ENCODE peak calls at places on chromosome 14, in four cellular contexts. I is sigmoid colon, K is HepG2, R is GM23338. O is an unnamed sample.

GRCh38 chr14:33280646-33281045 is 342.0 kb downstream of the NPAS3 start:
- DNase-seq in I (no peak), K (no peak), R (no peak), O (no peak)

GRCh38 chr14:72613196-72613974 is 280.5 kb downstream of the DPF3 start:
- DNase-seq in I (no peak), K (no peak), R (no peak), O (no peak)

GRCh38 chr14:51846631-51847488 is 13.6 kb upstream of the GNG2 start:
- DNase-seq in I (peak; percentile 68), K (no peak), R (peak; percentile 93), O (no peak)

GRCh38 chr14:95341564-95341963 is 21.9 kb upstream of the CLMN start:
- DNase-seq in I (no peak), K (no peak), R (no peak), O (no peak)

GRCh38 chr14:49497725-49498348 is 88.3 kb downstream of the RPS29 start:
- DNase-seq in I (no peak), K (peak; percentile 70), R (peak; percentile 94), O (peak; percentile 72)

GRCh38 chr14:73457050-73457934 is 1.1 kb downstream of the NUMB start:
- DNase-seq in I (peak; percentile 80), K (no peak), R (peak; percentile 66), O (no peak)

GRCh38 chr14:105315211-105315721 is 718 bp downstream of the PACS2 start:
- DNase-seq in I (no peak), K (peak; percentile 41), R (peak; percentile 67), O (peak; percentile 27)

GRCh38 chr14:98957211-98958047 is 314.6 kb downstream of the BCL11B start:
- DNase-seq in I (peak; percentile 86), K (no peak), R (no peak), O (no peak)

GRCh38 chr14:80095623-80096022 is 115.7 kb downstream of the DIO2 start:
- DNase-seq in I (no peak), K (no peak), R (no peak), O (no peak)

GRCh38 chr14:67166450-67166853 is 22.8 kb upstream of the GARIN2 start:
- DNase-seq in I (no peak), K (no peak), R (peak; percentile 78), O (peak; percentile 24)

GRCh38 chr14:85917631-85918030 is 387.7 kb downstream of the FLRT2 start:
- DNase-seq in I (no peak), K (no peak), R (no peak), O (no peak)

GRCh38 chr14:61561657-61562276 is 133.5 kb upstream of the HIF1A start:
- DNase-seq in I (peak; percentile 83), K (peak; percentile 94), R (peak; percentile 36), O (peak; percentile 82)

GRCh38 chr14:75401356-75401755 is 26.5 kb upstream of the JDP2 start:
- DNase-seq in I (peak; percentile 80), K (no peak), R (peak; percentile 70), O (no peak)

GRCh38 chr14:79332504-79333197 is 878.7 kb downstream of the DIO2 start:
- DNase-seq in I (no peak), K (no peak), R (peak; percentile 39), O (no peak)

GRCh38 chr14:64906022-64906421 is 8.2 kb upstream of the CHURC1 start:
- DNase-seq in I (no peak), K (no peak), R (no peak), O (no peak)

GRCh38 chr14:30874120-30874998 is at the start of gene COCH:
- DNase-seq in I (no peak), K (peak; percentile 71), R (peak; percentile 74), O (peak; percentile 4)

GRCh38 chr14:79584679-79585078 is 626.6 kb downstream of the DIO2 start:
- DNase-seq in I (no peak), K (no peak), R (no peak), O (no peak)

GRCh38 chr14:32202468-32202865 is 602 bp downstream of the RNU6-8 start:
- DNase-seq in I (no peak), K (peak; percentile 60), R (peak; percentile 28), O (no peak)

GRCh38 chr14:95256011-95256775 is 63.5 kb downstream of the CLMN start:
- DNase-seq in I (no peak), K (no peak), R (no peak), O (no peak)

GRCh38 chr14:60575008-60575407 is 66.1 kb downstream of the SIX6 start:
- DNase-seq in I (no peak), K (no peak), R (no peak), O (no peak)

GRCh38 chr14:35401853-35402252 is 2.7 kb downstream of the NFKBIA start:
- DNase-seq in I (peak; percentile 75), K (no peak), R (no peak), O (no peak)

GRCh38 chr14:35402323-35403084 is 2.0 kb downstream of the NFKBIA start:
- DNase-seq in I (peak; percentile 79), K (no peak), R (no peak), O (no peak)

GRCh38 chr14:35401422-35401729 is 3.2 kb downstream of the NFKBIA start:
- DNase-seq in I (no peak), K (no peak), R (no peak), O (no peak)

GRCh38 chr14:35399083-35399807 is 5.3 kb downstream of the NFKBIA start:
- DNase-seq in I (no peak), K (no peak), R (no peak), O (no peak)

DNA sequence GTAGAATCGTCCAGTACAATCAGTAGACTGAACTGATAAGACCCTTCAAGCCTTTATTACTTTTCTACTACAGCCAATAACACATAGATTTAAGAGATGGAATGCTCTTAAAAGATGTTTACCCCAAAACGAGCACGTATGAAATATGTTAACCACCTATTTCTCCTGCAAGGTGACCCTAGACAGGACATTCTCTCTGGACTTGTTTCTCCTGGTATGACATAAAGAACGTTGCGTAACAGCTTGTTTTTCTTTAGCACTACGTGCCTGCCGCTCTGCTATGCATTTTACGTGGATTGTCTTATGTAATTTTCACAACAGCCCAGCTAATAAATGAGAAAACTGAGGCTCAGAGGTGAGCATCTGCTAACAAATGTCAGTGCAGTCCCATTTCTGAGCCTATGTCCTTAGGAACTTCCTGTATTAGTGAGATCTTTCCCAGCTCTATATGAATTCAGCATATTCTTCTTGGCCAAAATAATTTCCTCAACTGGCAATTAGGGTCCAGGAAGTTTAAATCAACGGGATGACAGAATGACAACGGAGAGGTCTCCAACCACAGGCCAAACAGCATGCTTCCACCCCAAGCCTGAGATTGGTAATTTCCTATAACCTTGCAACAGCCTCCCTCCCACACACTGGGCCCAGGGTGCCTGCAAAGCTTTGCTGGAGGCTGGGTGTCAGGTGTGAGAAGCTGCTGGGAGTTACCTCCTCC is 3.7 kb downstream of the NFKBIA start:
- DNase-seq in I (peak; percentile 63), K (peak; percentile 73), R (no peak), O (no peak)
- H3K4me1 ChIP-seq in I (no peaks in the 10 kb centered on the region), K (peaks cover 78% of the 10 kb centered on the region), R (peaks cover 28% of the 10 kb centered on the region), O (peaks cover 23% of the 10 kb centered on the region)

GRCh38 chr14:55053018-55053417 is 1.6 kb downstream of the MAPK1IP1L start:
- DNase-seq in I (no peak), K (no peak), R (no peak), O (no peak)
- TF ChIP-seq POLR2AphosphoS5 in I (no peak), K (peak; percentile 26), R (no peak), O (peak; percentile 11)

DNA sequence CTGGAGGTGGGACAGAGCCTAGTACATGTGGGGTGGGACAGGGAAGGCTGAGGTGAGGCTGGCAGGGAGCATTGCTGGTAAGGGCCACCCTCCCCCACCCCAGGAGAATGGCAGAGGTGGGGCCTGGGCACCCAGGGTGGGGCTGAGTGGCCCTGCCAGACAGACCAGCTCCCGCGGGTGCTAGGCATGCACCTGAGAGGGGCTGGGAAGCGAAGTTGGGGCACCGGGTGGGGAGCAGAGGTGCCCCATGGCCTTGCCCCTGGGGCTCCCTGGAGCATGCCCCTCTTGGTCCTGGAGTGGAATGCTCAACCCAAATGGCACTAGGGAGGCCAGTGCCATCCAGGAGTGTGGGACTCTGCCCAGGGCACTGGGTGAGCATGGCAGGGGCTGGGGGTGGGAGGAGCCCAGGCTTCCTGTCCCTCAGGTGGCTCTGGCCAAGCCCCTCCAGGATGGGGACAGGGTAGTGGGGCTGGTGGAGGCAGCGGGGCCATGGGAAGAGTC is 1.3 kb downstream of the TNFAIP2 start:
- DNase-seq in I (no peak), K (no peak), R (no peak), O (no peak)
- H3K4me1 ChIP-seq in I (no peaks in the 10 kb centered on the region), K (peaks cover 41% of the 10 kb centered on the region), R (peaks cover 15% of the 10 kb centered on the region), O (peaks cover 53% of the 10 kb centered on the region)

DNA sequence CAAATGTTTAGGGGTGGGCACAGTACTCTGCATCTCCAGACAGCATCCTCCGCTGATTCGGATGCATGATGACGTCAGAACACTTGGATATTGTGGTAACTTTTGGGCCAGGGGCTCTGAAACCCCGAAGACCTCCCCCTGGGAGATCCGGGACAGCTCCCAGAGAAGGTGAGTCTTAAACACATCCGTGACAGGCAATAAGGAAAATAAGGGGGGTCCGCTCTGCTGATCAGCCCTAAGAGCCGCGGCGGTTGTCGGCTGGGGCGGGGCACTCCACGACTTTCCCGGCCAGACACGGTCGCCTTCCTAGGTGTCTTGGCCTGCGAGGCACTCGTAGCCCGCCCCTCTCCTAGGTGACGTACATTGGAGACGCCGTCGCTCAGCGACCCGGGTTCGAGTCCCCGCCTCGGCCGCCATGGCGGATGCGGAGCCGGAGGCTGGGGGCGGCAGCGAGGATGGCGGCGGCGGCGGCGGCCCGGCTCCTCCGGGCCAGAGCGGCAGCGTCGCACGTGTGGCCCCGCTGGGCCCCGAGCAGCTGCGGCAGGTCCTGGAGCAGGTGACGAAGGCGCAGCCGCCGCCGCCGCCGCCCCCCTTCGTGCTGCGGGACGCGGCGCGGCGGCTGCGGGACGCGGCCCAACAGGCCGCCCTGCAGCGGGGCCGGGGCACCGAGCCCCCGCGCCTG is at the start of gene ZNF839:
- DNase-seq in I (peak; percentile 97), K (peak; percentile 69), R (peak; percentile 93), O (peak; percentile 81)
- TF ChIP-seq POLR2AphosphoS5 in I (peak; percentile 59), K (peak; percentile 58), R (peak; percentile 64), O (peak; percentile 76)

GRCh38 chr14:76931629-76932402 is 96.7 kb downstream of the IRF2BPL start:
- DNase-seq in I (no peak), K (no peak), R (no peak), O (no peak)

GRCh38 chr14:76928301-76928700 is 100.2 kb downstream of the IRF2BPL start:
- DNase-seq in I (no peak), K (no peak), R (no peak), O (no peak)

GRCh38 chr14:76929927-76930326 is 98.6 kb downstream of the IRF2BPL start:
- DNase-seq in I (peak; percentile 82), K (no peak), R (peak; percentile 62), O (no peak)

GRCh38 chr14:76933515-76933914 is 95.0 kb downstream of the IRF2BPL start:
- DNase-seq in I (no peak), K (no peak), R (no peak), O (no peak)

DNA sequence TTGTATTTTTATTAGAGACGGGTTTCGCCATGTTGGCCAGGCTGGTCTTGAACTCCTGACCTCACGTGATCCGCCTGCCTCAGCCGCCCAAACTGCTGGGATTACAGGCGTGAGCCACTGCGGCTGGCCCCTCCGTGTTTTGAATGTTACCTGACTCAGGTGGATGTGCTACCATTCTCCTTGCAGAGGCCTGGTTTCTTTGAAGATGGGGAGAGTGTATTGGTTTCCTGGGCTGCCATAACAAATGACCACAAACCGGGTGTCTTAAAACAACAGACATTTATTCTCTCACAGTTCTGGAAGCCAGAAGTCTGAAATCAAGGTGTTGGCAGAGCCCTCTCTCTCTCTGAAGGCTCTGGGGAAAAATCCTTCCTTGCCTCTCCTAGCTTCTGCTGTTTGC is 98.0 kb downstream of the IRF2BPL start:
- DNase-seq in I (no peak), K (no peak), R (no peak), O (no peak)
- H3K4me1 ChIP-seq in I (no peaks in the 10 kb centered on the region), K (no peaks in the 10 kb centered on the region), R (peaks cover 58% of the 10 kb centered on the region), O (peaks cover 6% of the 10 kb centered on the region)